ENCODE peak calls at places on chromosomes 5 and 9, in five cellular contexts. One of them, this sample, is unnamed.

GRCh38 chr5:172456076-172456800 is 1.9 kb upstream of the SH3PXD2B start:
- DNase-seq in psoas muscle: no peak
- DNase-seq in HCT116: no peak
- DNase-seq in mammary epithelial cell: no peak
- DNase-seq in tibial nerve: no peak
- DNase-seq in this sample: no peak

GRCh38 chr9:98081477-98082219 is 25.1 kb downstream of the NANS start:
- DNase-seq in tibial nerve: no peak
- DNase-seq in mammary epithelial cell: peak; percentile 54
- DNase-seq in HCT116: no peak
- DNase-seq in psoas muscle: no peak
- DNase-seq in this sample: no peak

GRCh38 chr5:59506285-59506877 is 387.1 kb downstream of the PDE4D start:
- DNase-seq in tibial nerve: no peak
- DNase-seq in mammary epithelial cell: no peak
- DNase-seq in HCT116: no peak
- DNase-seq in psoas muscle: no peak
- DNase-seq in this sample: no peak

GRCh38 chr5:116861662-116862061 is 287.0 kb upstream of the SEMA6A start:
- DNase-seq in mammary epithelial cell: no peak
- DNase-seq in HCT116: no peak
- DNase-seq in psoas muscle: no peak
- DNase-seq in tibial nerve: no peak
- DNase-seq in this sample: no peak

GRCh38 chr5:119743927-119744326 is 114.6 kb downstream of the FAM170A start:
- DNase-seq in psoas muscle: no peak
- DNase-seq in mammary epithelial cell: peak; percentile 53
- DNase-seq in HCT116: peak; percentile 59
- DNase-seq in tibial nerve: no peak
- DNase-seq in this sample: no peak

GRCh38 chr5:153267506-153267905 is 223.0 kb upstream of the GRIA1 start:
- DNase-seq in mammary epithelial cell: peak; percentile 97
- DNase-seq in tibial nerve: no peak
- DNase-seq in psoas muscle: no peak
- DNase-seq in HCT116: no peak
- DNase-seq in this sample: no peak

GRCh38 chr9:9362332-9362731 is 1250.5 kb downstream of the PTPRD start:
- DNase-seq in HCT116: no peak
- DNase-seq in mammary epithelial cell: no peak
- DNase-seq in tibial nerve: no peak
- DNase-seq in psoas muscle: no peak
- DNase-seq in this sample: no peak

GRCh38 chr5:174410716-174411512 is 313.5 kb upstream of the MSX2 start:
- DNase-seq in HCT116: no peak
- DNase-seq in tibial nerve: no peak
- DNase-seq in mammary epithelial cell: no peak
- DNase-seq in psoas muscle: no peak
- DNase-seq in this sample: no peak

GRCh38 chr5:154534457-154535050 is 56.5 kb upstream of the HAND1 start:
- DNase-seq in HCT116: no peak
- DNase-seq in psoas muscle: no peak
- DNase-seq in tibial nerve: no peak
- DNase-seq in mammary epithelial cell: no peak
- DNase-seq in this sample: no peak

DNA sequence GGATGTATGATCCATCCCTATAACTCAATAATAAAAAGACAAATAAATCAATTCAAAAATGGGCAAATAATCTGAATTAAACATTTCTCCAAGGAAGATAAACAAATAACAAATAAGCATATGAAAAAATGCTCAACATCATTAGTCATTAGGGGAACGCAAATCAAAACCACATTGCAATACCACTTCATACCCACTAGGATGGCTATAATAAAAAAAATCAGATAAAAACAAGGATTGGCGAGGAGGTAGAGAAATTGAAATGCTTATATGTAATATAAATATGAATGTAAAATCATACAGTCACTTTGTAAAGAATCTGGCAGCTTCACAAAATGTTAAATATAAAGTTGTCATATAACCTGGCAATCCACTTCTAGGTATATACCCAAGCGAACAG is 52.3 kb upstream of the TBCA start:
- DNase-seq in psoas muscle: no peak
- DNase-seq in HCT116: no peak
- DNase-seq in tibial nerve: no peak
- DNase-seq in mammary epithelial cell: no peak
- DNase-seq in this sample: no peak
- TF ChIP-seq CTCF in psoas muscle: no peak
- TF ChIP-seq CTCF in HCT116: peak; percentile 28
- TF ChIP-seq CTCF in tibial nerve: no peak
- TF ChIP-seq CTCF in mammary epithelial cell: peak; percentile 25
- TF ChIP-seq CTCF in this sample: peak; percentile 15

GRCh38 chr9:105157178-105157583 is 87.3 kb upstream of the SLC44A1 start:
- DNase-seq in tibial nerve: peak; percentile 30
- DNase-seq in psoas muscle: peak; percentile 69
- DNase-seq in HCT116: peak; percentile 24
- DNase-seq in mammary epithelial cell: peak; percentile 60
- DNase-seq in this sample: peak; percentile 60
- H3K27ac ChIP-seq in tibial nerve: no peak overlapping the region
- H3K27ac ChIP-seq in psoas muscle: no peak overlapping the region
- H3K27ac ChIP-seq in HCT116: no peak overlapping the region
- H3K27ac ChIP-seq in mammary epithelial cell: no peak overlapping the region
- H3K27ac ChIP-seq in this sample: peak overlapping the region; percentile 26

GRCh38 chr9:34519321-34520020 is 3.3 kb downstream of the ENHO start:
- DNase-seq in mammary epithelial cell: no peak
- DNase-seq in tibial nerve: no peak
- DNase-seq in psoas muscle: no peak
- DNase-seq in HCT116: no peak
- DNase-seq in this sample: no peak
- TF ChIP-seq CTCF in mammary epithelial cell: peak; percentile 9
- TF ChIP-seq CTCF in tibial nerve: no peak
- TF ChIP-seq CTCF in psoas muscle: no peak
- TF ChIP-seq CTCF in HCT116: no peak
- TF ChIP-seq CTCF in this sample: no peak

GRCh38 chr9:32265037-32265436 is 119.4 kb upstream of the ACO1 start:
- DNase-seq in mammary epithelial cell: no peak
- DNase-seq in HCT116: no peak
- DNase-seq in psoas muscle: no peak
- DNase-seq in tibial nerve: no peak
- DNase-seq in this sample: no peak

GRCh38 chr9:32258482-32258881 is 126.0 kb upstream of the ACO1 start:
- DNase-seq in psoas muscle: no peak
- DNase-seq in tibial nerve: no peak
- DNase-seq in mammary epithelial cell: no peak
- DNase-seq in HCT116: no peak
- DNase-seq in this sample: no peak

GRCh38 chr9:32264171-32264862 is 120.1 kb upstream of the ACO1 start:
- DNase-seq in mammary epithelial cell: peak; percentile 29
- DNase-seq in HCT116: no peak
- DNase-seq in tibial nerve: no peak
- DNase-seq in psoas muscle: no peak
- DNase-seq in this sample: no peak

GRCh38 chr9:32255026-32255425 is 129.4 kb upstream of the ACO1 start:
- DNase-seq in tibial nerve: no peak
- DNase-seq in mammary epithelial cell: no peak
- DNase-seq in HCT116: no peak
- DNase-seq in psoas muscle: no peak
- DNase-seq in this sample: no peak

DNA sequence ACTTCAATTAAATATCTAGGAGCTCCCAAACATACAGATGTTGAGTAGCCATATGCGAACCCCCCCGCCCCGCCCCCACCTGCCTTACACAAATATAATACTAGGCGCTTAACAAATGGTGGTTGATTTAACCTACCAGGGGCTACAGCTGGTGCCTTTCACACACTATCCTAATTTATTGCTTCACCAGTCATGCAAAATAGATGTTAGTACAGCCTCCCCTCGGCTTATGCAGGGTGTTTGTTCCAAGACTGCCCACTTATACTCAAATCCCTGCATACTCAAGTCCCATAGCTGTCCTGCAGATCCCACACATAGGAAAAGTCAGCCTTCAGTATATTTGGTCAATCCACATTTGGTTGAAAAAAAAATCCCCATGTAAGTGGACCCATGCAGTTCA is 124.0 kb upstream of the ACO1 start:
- DNase-seq in mammary epithelial cell: no peak
- DNase-seq in HCT116: no peak
- DNase-seq in psoas muscle: no peak
- DNase-seq in tibial nerve: no peak
- DNase-seq in this sample: no peak
- H3K27ac ChIP-seq in mammary epithelial cell: no peak overlapping the region
- H3K27ac ChIP-seq in HCT116: no peak overlapping the region
- H3K27ac ChIP-seq in psoas muscle: no peak overlapping the region
- H3K27ac ChIP-seq in tibial nerve: no peak overlapping the region
- H3K27ac ChIP-seq in this sample: no peak overlapping the region

GRCh38 chr5:90386099-90386710 is 23.4 kb downstream of the CETN3 start:
- DNase-seq in psoas muscle: no peak
- DNase-seq in tibial nerve: no peak
- DNase-seq in mammary epithelial cell: no peak
- DNase-seq in HCT116: peak; percentile 21
- DNase-seq in this sample: no peak
- TF ChIP-seq CTCF in psoas muscle: peak; percentile 39
- TF ChIP-seq CTCF in tibial nerve: peak; percentile 24
- TF ChIP-seq CTCF in mammary epithelial cell: peak; percentile 45
- TF ChIP-seq CTCF in HCT116: peak; percentile 43
- TF ChIP-seq CTCF in this sample: peak; percentile 76

GRCh38 chr5:139647406-139648204 is 544 bp upstream of the CXXC5 start:
- DNase-seq in HCT116: no peak
- DNase-seq in psoas muscle: peak; percentile 28
- DNase-seq in mammary epithelial cell: no peak
- DNase-seq in tibial nerve: no peak
- DNase-seq in this sample: peak; percentile 18
- H3K27ac ChIP-seq in HCT116: peak overlapping the region; percentile 59
- H3K27ac ChIP-seq in psoas muscle: peak overlapping the region; percentile 98
- H3K27ac ChIP-seq in mammary epithelial cell: no peak overlapping the region
- H3K27ac ChIP-seq in tibial nerve: peak overlapping the region; percentile 98
- H3K27ac ChIP-seq in this sample: peak overlapping the region; percentile 54

GRCh38 chr5:63401434-63402046 is 560.7 kb downstream of the HTR1A start:
- DNase-seq in tibial nerve: peak; percentile 34
- DNase-seq in HCT116: peak; percentile 6
- DNase-seq in psoas muscle: peak; percentile 52
- DNase-seq in mammary epithelial cell: peak; percentile 45
- DNase-seq in this sample: peak; percentile 80
- TF ChIP-seq CTCF in tibial nerve: peak; percentile 46
- TF ChIP-seq CTCF in HCT116: peak; percentile 61
- TF ChIP-seq CTCF in psoas muscle: peak; percentile 44
- TF ChIP-seq CTCF in mammary epithelial cell: peak; percentile 86
- TF ChIP-seq CTCF in this sample: peak; percentile 41

GRCh38 chr9:107290619-107291018 is 7.5 kb downstream of the RAD23B start:
- DNase-seq in HCT116: no peak
- DNase-seq in psoas muscle: no peak
- DNase-seq in mammary epithelial cell: no peak
- DNase-seq in tibial nerve: no peak
- DNase-seq in this sample: no peak

GRCh38 chr9:107295995-107296394 is 12.9 kb downstream of the RAD23B start:
- DNase-seq in tibial nerve: no peak
- DNase-seq in psoas muscle: no peak
- DNase-seq in HCT116: no peak
- DNase-seq in mammary epithelial cell: no peak
- DNase-seq in this sample: no peak

GRCh38 chr9:107293555-107294085 is 10.5 kb downstream of the RAD23B start:
- DNase-seq in mammary epithelial cell: no peak
- DNase-seq in psoas muscle: no peak
- DNase-seq in HCT116: no peak
- DNase-seq in tibial nerve: no peak
- DNase-seq in this sample: no peak

GRCh38 chr9:107294756-107295155 is 11.7 kb downstream of the RAD23B start:
- DNase-seq in HCT116: no peak
- DNase-seq in tibial nerve: no peak
- DNase-seq in psoas muscle: no peak
- DNase-seq in mammary epithelial cell: no peak
- DNase-seq in this sample: no peak

DNA sequence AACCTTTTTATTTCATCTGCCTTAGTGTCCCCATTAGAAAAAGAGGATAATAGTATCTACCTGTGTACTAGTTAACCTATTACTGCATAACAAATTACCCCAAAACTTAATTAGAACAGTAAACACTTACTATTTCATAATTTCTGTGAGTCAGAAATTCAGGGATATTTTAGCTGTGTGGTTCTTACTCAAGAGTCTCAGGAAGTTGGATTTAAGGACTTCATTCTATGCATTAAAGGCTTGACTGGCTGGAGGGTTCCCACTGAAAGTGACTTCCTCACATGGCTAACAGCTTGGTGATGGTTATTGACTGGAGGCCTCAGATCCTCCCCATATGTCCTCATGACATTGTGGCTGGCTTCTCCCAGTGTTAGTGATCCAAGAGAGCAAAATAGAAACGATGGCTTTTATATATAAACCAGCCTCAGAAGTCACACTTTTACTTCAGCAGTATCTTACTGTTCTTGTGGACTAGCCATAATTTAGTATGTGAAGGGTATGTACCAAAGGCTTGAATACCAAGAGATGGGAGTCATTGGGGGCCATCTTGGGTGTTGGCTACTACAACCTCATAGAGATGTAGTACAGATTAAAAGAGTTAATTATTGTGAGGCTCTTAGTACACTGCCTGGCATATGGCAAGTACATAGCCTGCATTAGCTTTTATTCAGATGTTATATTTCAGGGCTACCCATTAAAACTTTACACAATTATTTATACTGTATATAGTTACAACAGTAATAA is 9.9 kb downstream of the RAD23B start:
- DNase-seq in tibial nerve: no peak
- DNase-seq in HCT116: no peak
- DNase-seq in mammary epithelial cell: no peak
- DNase-seq in psoas muscle: no peak
- DNase-seq in this sample: no peak
- H3K27ac ChIP-seq in tibial nerve: no peak overlapping the region
- H3K27ac ChIP-seq in HCT116: no peak overlapping the region
- H3K27ac ChIP-seq in mammary epithelial cell: no peak overlapping the region
- H3K27ac ChIP-seq in psoas muscle: peak overlapping the region; percentile 90
- H3K27ac ChIP-seq in this sample: no peak overlapping the region

DNA sequence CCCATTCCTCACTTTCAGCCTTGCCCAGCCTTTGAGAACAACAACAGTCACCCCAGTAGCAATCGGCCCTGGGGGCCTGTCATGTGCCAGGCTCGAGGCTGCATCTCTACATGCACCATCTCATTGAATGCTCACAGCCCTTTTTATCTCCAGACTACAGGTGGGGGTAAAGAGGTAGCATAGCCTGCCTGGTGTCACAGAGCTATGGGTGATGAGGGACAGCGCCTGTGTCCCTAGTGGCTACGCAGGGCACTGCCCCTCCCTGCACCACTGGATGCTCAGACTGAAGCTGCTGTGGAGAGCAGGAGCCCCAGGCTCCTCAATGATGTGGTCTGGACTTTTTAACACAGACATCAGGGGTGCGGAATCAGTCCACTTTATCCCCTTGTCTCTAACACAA is 2.8 kb downstream of the CAMK2A start:
- DNase-seq in tibial nerve: no peak
- DNase-seq in psoas muscle: no peak
- DNase-seq in mammary epithelial cell: no peak
- DNase-seq in HCT116: peak; percentile 35
- DNase-seq in this sample: no peak
- TF ChIP-seq CTCF in tibial nerve: no peak
- TF ChIP-seq CTCF in psoas muscle: peak; percentile 12
- TF ChIP-seq CTCF in mammary epithelial cell: peak; percentile 26
- TF ChIP-seq CTCF in HCT116: peak; percentile 85
- TF ChIP-seq CTCF in this sample: peak; percentile 43

DNA sequence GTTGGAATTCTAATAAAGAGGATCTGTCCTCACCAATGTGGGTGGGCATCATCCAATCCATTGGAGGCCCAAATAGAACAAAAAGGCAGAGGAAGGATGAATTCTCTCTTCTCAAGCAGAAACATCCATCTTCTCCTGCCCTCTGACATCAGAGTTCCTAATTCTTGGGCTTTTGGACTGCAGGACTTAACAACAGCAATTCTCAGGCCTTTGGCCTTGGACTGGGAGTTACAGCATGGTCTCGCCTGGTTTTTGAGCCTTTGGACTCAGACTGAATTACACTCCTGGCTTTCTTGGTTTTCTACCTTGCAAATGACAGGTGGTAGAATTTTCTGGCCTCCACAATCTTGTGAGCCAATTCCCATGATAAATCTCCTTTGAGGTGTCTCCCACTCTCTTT is 60.5 kb upstream of the CD180 start:
- DNase-seq in tibial nerve: no peak
- DNase-seq in psoas muscle: no peak
- DNase-seq in HCT116: no peak
- DNase-seq in mammary epithelial cell: peak; percentile 20
- DNase-seq in this sample: no peak
- H3K27ac ChIP-seq in tibial nerve: peak overlapping the region; percentile 85
- H3K27ac ChIP-seq in psoas muscle: no peak overlapping the region
- H3K27ac ChIP-seq in HCT116: no peak overlapping the region
- H3K27ac ChIP-seq in mammary epithelial cell: peak overlapping the region; percentile 69
- H3K27ac ChIP-seq in this sample: no peak overlapping the region